ENCODE peak calls at places on chromosome 15, in five cellular contexts. X is BJ, S is AG09319, A is NB4, T is caudate nucleus. R is an unnamed sample.

GRCh38 chr15:101528108-101528916 is 38.8 kb upstream of the PCSK6 start:
- DNase-seq in X (no peak), S (no peak), A (peak), T (no peak), R (no peak)

GRCh38 chr15:26838742-26839460 is 28.0 kb upstream of the GABRA5 start:
- DNase-seq in X (no peak), S (no peak), A (peak), T (no peak), R (no peak)

GRCh38 chr15:29057856-29058255 is 172.1 kb downstream of the APBA2 start:
- DNase-seq in X (no peak), S (no peak), A (no peak), T (no peak), R (no peak)

GRCh38 chr15:91496754-91497691 is 356.5 kb upstream of the SLCO3A1 start:
- DNase-seq in X (no peak), S (no peak), A (peak), T (no peak), R (no peak)

GRCh38 chr15:67736810-67737209 is 88.5 kb upstream of the SKOR1 start:
- DNase-seq in X (no peak), S (no peak), A (peak), T (no peak), R (no peak)

GRCh38 chr15:76201536-76202255 is 109.6 kb downstream of the ETFA start:
- DNase-seq in X (no peak), S (no peak), A (no peak), T (no peak), R (no peak)

GRCh38 chr15:59703979-59704796 is 15.1 kb upstream of the BNIP2 start:
- DNase-seq in X (no peak), S (no peak), A (no peak), T (no peak), R (no peak)

GRCh38 chr15:100780208-100780800 is 99.3 kb upstream of the ALDH1A3 start:
- DNase-seq in X (no peak), S (no peak), A (no peak), T (no peak), R (no peak)

GRCh38 chr15:50458301-50458700 is 34.1 kb downstream of the USP8 start:
- DNase-seq in X (no peak), S (no peak), A (no peak), T (no peak), R (no peak)

GRCh38 chr15:61016087-61016486 is 213.0 kb downstream of the RORA start:
- DNase-seq in X (no peak), S (no peak), A (no peak), T (no peak), R (no peak)

GRCh38 chr15:101170568-101171350 is 81.1 kb downstream of the CHSY1 start:
- DNase-seq in X (no peak), S (no peak), A (no peak), T (no peak), R (peak)

GRCh38 chr15:44536962-44537727 is at the start of gene EIF3J:
- DNase-seq in X (peak), S (peak), A (peak), T (peak), R (peak)

GRCh38 chr15:100703032-100703578 is 100.7 kb downstream of the ASB7 start:
- DNase-seq in X (no peak), S (no peak), A (no peak), T (no peak), R (peak)

GRCh38 chr15:84883916-84884781 is at the start of gene SLC28A1:
- DNase-seq in X (no peak), S (no peak), A (no peak), T (no peak), R (no peak)

GRCh38 chr15:29728418-29728817 is 93.8 kb downstream of the TJP1 start:
- DNase-seq in X (no peak), S (no peak), A (no peak), T (no peak), R (no peak)

GRCh38 chr15:67927501-67928156 is 87.8 kb upstream of the RNU6-1 start:
- DNase-seq in X (peak), S (peak), A (no peak), T (peak), R (no peak)

GRCh38 chr15:70777156-70777926 is 14.0 kb upstream of the UACA start:
- DNase-seq in X (no peak), S (no peak), A (peak), T (no peak), R (no peak)

GRCh38 chr15:65949482-65949881 is 80.2 kb downstream of the RAB11A start:
- DNase-seq in X (no peak), S (no peak), A (no peak), T (no peak), R (no peak)

GRCh38 chr15:78177447-78177873 is 28.3 kb downstream of the IDH3A start:
- DNase-seq in X (no peak), S (no peak), A (peak), T (peak), R (no peak)

GRCh38 chr15:35519536-35520149 is 26.3 kb downstream of the DPH6 start:
- DNase-seq in X (no peak), S (no peak), A (peak), T (no peak), R (no peak)

GRCh38 chr15:71456362-71456761 is 341.1 kb downstream of the THSD4 start:
- DNase-seq in X (no peak), S (no peak), A (no peak), T (no peak), R (no peak)

GRCh38 chr15:31434418-31435255 is 108.0 kb downstream of the KLF13 start:
- DNase-seq in X (peak), S (peak), A (peak), T (no peak), R (peak)

GRCh38 chr15:75843618-75844610 is 667 bp downstream of the UBE2Q2 start:
- DNase-seq in X (peak), S (peak), A (peak), T (peak), R (no peak)

GRCh38 chr15:71634820-71635219 is 175.5 kb upstream of the NR2E3 start:
- DNase-seq in X (no peak), S (peak), A (no peak), T (no peak), R (no peak)

GRCh38 chr15:59349715-59350420 is 22.8 kb downstream of the MYO1E start:
- DNase-seq in X (peak), S (no peak), A (peak), T (no peak), R (peak)

GRCh38 chr15:101113114-101114005 is 138.5 kb downstream of the CHSY1 start:
- DNase-seq in X (no peak), S (no peak), A (peak), T (no peak), R (no peak)

GRCh38 chr15:52695146-52695545 is 16.0 kb upstream of the ATOSA start:
- DNase-seq in X (no peak), S (no peak), A (no peak), T (no peak), R (no peak)

GRCh38 chr15:83848315-83849050 is 194.6 kb downstream of the ADAMTSL3 start:
- DNase-seq in X (peak), S (peak), A (peak), T (no peak), R (peak)

GRCh38 chr15:53522878-53523455 is 236.5 kb downstream of the WDR72 start:
- DNase-seq in X (no peak), S (no peak), A (no peak), T (no peak), R (no peak)

GRCh38 chr15:32987067-32987466 is 207.4 kb downstream of the FMN1 start:
- DNase-seq in X (no peak), S (no peak), A (no peak), T (no peak), R (no peak)

GRCh38 chr15:35136552-35136951 is 51.5 kb upstream of the NANOGP8 start:
- DNase-seq in X (no peak), S (no peak), A (no peak), T (no peak), R (no peak)

GRCh38 chr15:88454867-88455810 is 12.0 kb downstream of the MRPL46 start:
- DNase-seq in X (no peak), S (peak), A (peak), T (peak), R (no peak)

GRCh38 chr15:82951472-82952155 is 906 bp downstream of the HOMER2 start:
- DNase-seq in X (no peak), S (no peak), A (peak), T (no peak), R (no peak)

GRCh38 chr15:39596358-39597051 is 15.6 kb downstream of the THBS1 start:
- DNase-seq in X (peak), S (peak), A (no peak), T (no peak), R (peak)

GRCh38 chr15:74210729-74211128 is 8.1 kb upstream of the STRA6 start:
- DNase-seq in X (no peak), S (no peak), A (no peak), T (no peak), R (no peak)

R was measured in GM04503.